ENCODE peak calls at places on chromosomes 6 and 20, in nine cellular contexts. G is tibial artery, U is astrocyte of the cerebellum, S is body of pancreas, W is AG10803, P is lower lobe of right lung, C is HL-60, F is fibroblast of pulmonary artery, X is cardiac muscle cell. M is an unnamed sample.

GRCh38 chr20:21179796-21180195 is 53.9 kb downstream of the KIZ start:
- DNase-seq in G (no peak), U (no peak), S (no peak), W (peak), P (no peak), C (no peak), F (peak), X (peak), M (peak)

GRCh38 chr6:10310826-10311225 is 104.0 kb downstream of the TFAP2A start:
- DNase-seq in G (no peak), U (no peak), S (no peak), W (no peak), P (no peak), C (no peak), F (no peak), X (no peak), M (no peak)

GRCh38 chr6:17505062-17505476 is 95.0 kb upstream of the FAM8A1 start:
- DNase-seq in G (no peak), U (no peak), S (no peak), W (peak), P (no peak), C (no peak), F (peak), X (peak), M (peak)

GRCh38 chr20:43746344-43747137 is 19.7 kb upstream of the GTSF1L start:
- DNase-seq in G (no peak), U (no peak), S (no peak), W (no peak), P (no peak), C (no peak), F (peak), X (peak), M (no peak)

GRCh38 chr20:63656451-63656850 is 1.7 kb upstream of the RTEL1 start:
- DNase-seq in G (no peak), U (no peak), S (no peak), W (no peak), P (no peak), C (no peak), F (no peak), X (no peak), M (no peak)

GRCh38 chr6:157224957-157225574 is 98.3 kb downstream of the TMEM242 start:
- DNase-seq in G (no peak), U (no peak), S (no peak), W (no peak), P (no peak), C (no peak), F (no peak), X (no peak), M (no peak)

GRCh38 chr6:166654573-166654972 is 27.5 kb upstream of the RPS6KA2 start:
- DNase-seq in G (no peak), U (no peak), S (no peak), W (no peak), P (no peak), C (no peak), F (no peak), X (no peak), M (no peak)

GRCh38 chr20:40938020-40938419 is 90.6 kb upstream of the TOP1 start:
- DNase-seq in G (no peak), U (no peak), S (no peak), W (no peak), P (no peak), C (no peak), F (no peak), X (no peak), M (no peak)

GRCh38 chr6:138404666-138405337 is 779 bp downstream of the HEBP2 start:
- DNase-seq in G (no peak), U (no peak), S (no peak), W (no peak), P (peak), C (no peak), F (no peak), X (peak), M (peak)

GRCh38 chr6:17349437-17349836 is 44.0 kb upstream of the CAP2 start:
- DNase-seq in G (no peak), U (no peak), S (no peak), W (peak), P (no peak), C (no peak), F (peak), X (peak), M (no peak)

GRCh38 chr6:87465041-87465440 is 7.7 kb upstream of the SLC35A1 start:
- DNase-seq in G (no peak), U (no peak), S (no peak), W (no peak), P (no peak), C (no peak), F (peak), X (peak), M (no peak)

GRCh38 chr6:28393912-28394662 is 5.5 kb downstream of the ZSCAN12 start:
- DNase-seq in G (no peak), U (no peak), S (no peak), W (peak), P (no peak), C (no peak), F (peak), X (peak), M (peak)

GRCh38 chr6:132418566-132418965 is 17.3 kb upstream of the MOXD1 start:
- DNase-seq in G (no peak), U (no peak), S (no peak), W (peak), P (no peak), C (no peak), F (no peak), X (no peak), M (no peak)

GRCh38 chr20:14336667-14337066 is 745 bp downstream of the FLRT3 start:
- DNase-seq in G (no peak), U (no peak), S (peak), W (no peak), P (no peak), C (no peak), F (peak), X (peak), M (peak)

GRCh38 chr6:151494235-151494950 is 576 bp downstream of the CCDC170 start:
- DNase-seq in G (peak), U (peak), S (no peak), W (peak), P (peak), C (no peak), F (no peak), X (peak), M (peak)

GRCh38 chr20:62066983-62067433 is 1.3 kb upstream of the TAF4 start:
- DNase-seq in G (no peak), U (no peak), S (peak), W (peak), P (no peak), C (no peak), F (peak), X (peak), M (no peak)

GRCh38 chr20:43767686-43768474 is 41.1 kb upstream of the GTSF1L start:
- DNase-seq in G (no peak), U (no peak), S (no peak), W (peak), P (no peak), C (no peak), F (peak), X (peak), M (no peak)

GRCh38 chr6:49462599-49462926 is 490 bp downstream of the MMUT start:
- DNase-seq in G (no peak), U (no peak), S (no peak), W (no peak), P (no peak), C (no peak), F (no peak), X (no peak), M (no peak)

GRCh38 chr6:26270121-26270861 is 94.7 kb upstream of the BTN3A2 start:
- DNase-seq in G (no peak), U (no peak), S (no peak), W (no peak), P (no peak), C (no peak), F (no peak), X (peak), M (peak)

GRCh38 chr20:42204261-42204660 is 586.1 kb upstream of the CHD6 start:
- DNase-seq in G (no peak), U (no peak), S (peak), W (no peak), P (no peak), C (no peak), F (no peak), X (no peak), M (no peak)

GRCh38 chr6:145898376-145898775 is 65.8 kb downstream of the SHPRH start:
- DNase-seq in G (no peak), U (no peak), S (no peak), W (no peak), P (no peak), C (no peak), F (no peak), X (no peak), M (no peak)

GRCh38 chr6:82589509-82590206 is 226.0 kb downstream of the TPBG start:
- DNase-seq in G (no peak), U (peak), S (no peak), W (peak), P (no peak), C (no peak), F (peak), X (peak), M (peak)

GRCh38 chr6:100300221-100300736 is 164.4 kb downstream of the SIM1 start:
- DNase-seq in G (no peak), U (peak), S (no peak), W (peak), P (no peak), C (no peak), F (peak), X (peak), M (peak)

GRCh38 chr20:60138263-60139127 is 180.3 kb downstream of the CDH26 start:
- DNase-seq in G (peak), U (peak), S (peak), W (peak), P (peak), C (no peak), F (peak), X (peak), M (peak)

GRCh38 chr20:57425150-57426013 is 34.2 kb downstream of the RBM38 start:
- DNase-seq in G (no peak), U (no peak), S (no peak), W (no peak), P (peak), C (peak), F (peak), X (peak), M (peak)

GRCh38 chr20:37992802-37993538 is 40.3 kb downstream of the TTI1 start:
- DNase-seq in G (no peak), U (peak), S (peak), W (peak), P (peak), C (peak), F (peak), X (peak), M (peak)

GRCh38 chr6:151914475-151914874 is 107.0 kb downstream of the ESR1 start:
- DNase-seq in G (no peak), U (no peak), S (no peak), W (peak), P (no peak), C (no peak), F (peak), X (peak), M (peak)

GRCh38 chr6:42363906-42364859 is 87.5 kb downstream of the TRERF1 start:
- DNase-seq in G (no peak), U (no peak), S (no peak), W (no peak), P (no peak), C (no peak), F (no peak), X (no peak), M (no peak)

GRCh38 chr6:52155791-52156576 is 30.2 kb upstream of the IL17A start:
- DNase-seq in G (no peak), U (no peak), S (no peak), W (peak), P (no peak), C (no peak), F (no peak), X (no peak), M (no peak)

GRCh38 chr20:62508641-62509051 is 32.9 kb upstream of the GATA5 start:
- DNase-seq in G (no peak), U (no peak), S (no peak), W (no peak), P (no peak), C (no peak), F (no peak), X (no peak), M (no peak)

GRCh38 chr6:72968704-72969103 is 256.6 kb downstream of the KHDC1L start:
- DNase-seq in G (no peak), U (no peak), S (no peak), W (no peak), P (no peak), C (no peak), F (no peak), X (no peak), M (no peak)

GRCh38 chr6:15021074-15021473 is 224.8 kb upstream of the JARID2 start:
- DNase-seq in G (no peak), U (no peak), S (no peak), W (no peak), P (no peak), C (no peak), F (no peak), X (no peak), M (no peak)

GRCh38 chr20:4483481-4483880 is 238.2 kb upstream of the PRND start:
- DNase-seq in G (no peak), U (no peak), S (no peak), W (peak), P (no peak), C (no peak), F (peak), X (peak), M (peak)

GRCh38 chr20:19851863-19852262 is 93.8 kb downstream of the RIN2 start:
- DNase-seq in G (no peak), U (no peak), S (no peak), W (peak), P (no peak), C (no peak), F (no peak), X (no peak), M (no peak)

GRCh38 chr6:91719414-91719813 is 1132.5 kb upstream of the MAP3K7 start:
- DNase-seq in G (no peak), U (no peak), S (no peak), W (no peak), P (no peak), C (no peak), F (no peak), X (no peak), M (no peak)

GRCh38 chr6:9346923-9347322 is 911.6 kb upstream of the SLC35B3 start:
- DNase-seq in G (no peak), U (no peak), S (no peak), W (no peak), P (no peak), C (no peak), F (no peak), X (no peak), M (no peak)

GRCh38 chr6:96301023-96301422 is 220.6 kb upstream of the UFL1 start:
- DNase-seq in G (no peak), U (no peak), S (peak), W (no peak), P (no peak), C (no peak), F (no peak), X (no peak), M (no peak)

GRCh38 chr6:41021832-41022231 is 17.2 kb downstream of the UNC5CL start:
- DNase-seq in G (no peak), U (peak), S (peak), W (peak), P (no peak), C (no peak), F (peak), X (peak), M (peak)

GRCh38 chr6:150417899-150418824 is 49.4 kb downstream of the IYD start:
- DNase-seq in G (no peak), U (peak), S (peak), W (peak), P (no peak), C (no peak), F (peak), X (peak), M (peak)

DNA sequence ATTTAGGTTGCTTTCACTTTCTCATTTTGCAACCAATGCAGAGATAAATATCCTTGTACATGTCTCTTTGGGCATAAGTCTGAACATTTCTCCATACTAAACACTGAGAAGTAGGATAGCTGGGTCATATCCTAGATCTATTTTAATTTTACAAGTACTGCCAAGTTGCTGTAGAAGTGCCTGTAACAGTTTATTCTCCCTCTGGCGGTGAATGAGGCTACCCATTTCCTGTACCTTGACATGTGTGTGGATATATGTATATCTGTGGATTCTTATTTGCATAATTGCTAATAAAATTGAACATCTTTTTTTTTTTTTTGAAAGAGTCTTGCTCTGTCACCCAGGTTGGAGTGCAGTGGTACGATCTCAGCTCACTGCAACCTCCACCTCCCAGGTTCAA is 48.0 kb upstream of the PNRC1 start:
- DNase-seq in G (no peak), U (no peak), S (no peak), W (no peak), P (no peak), C (no peak), F (peak), X (peak), M (no peak)
- TF ChIP-seq CTCF in G (peak), U (no peak), S (no peak), W (no peak), P (no peak), C (no peak), F (peak), X (peak), M (no peak)

GRCh38 chr6:163964778-163965177 is 550.3 kb downstream of the QKI start:
- DNase-seq in G (no peak), U (no peak), S (no peak), W (no peak), P (no peak), C (no peak), F (no peak), X (no peak), M (no peak)
- H3K4me3 ChIP-seq in G (no peak), U (no peak), S (no peak), W (no peak), P (no peak), C (no peak), F (no peak), X (no peak), M (no peak)

GRCh38 chr6:11912420-11912819 is 99.7 kb upstream of the HIVEP1 start:
- DNase-seq in G (no peak), U (no peak), S (no peak), W (no peak), P (no peak), C (no peak), F (no peak), X (no peak), M (no peak)
- TF ChIP-seq CTCF in G (no peak), U (no peak), S (no peak), W (no peak), P (no peak), C (no peak), F (no peak), X (peak), M (no peak)

DNA sequence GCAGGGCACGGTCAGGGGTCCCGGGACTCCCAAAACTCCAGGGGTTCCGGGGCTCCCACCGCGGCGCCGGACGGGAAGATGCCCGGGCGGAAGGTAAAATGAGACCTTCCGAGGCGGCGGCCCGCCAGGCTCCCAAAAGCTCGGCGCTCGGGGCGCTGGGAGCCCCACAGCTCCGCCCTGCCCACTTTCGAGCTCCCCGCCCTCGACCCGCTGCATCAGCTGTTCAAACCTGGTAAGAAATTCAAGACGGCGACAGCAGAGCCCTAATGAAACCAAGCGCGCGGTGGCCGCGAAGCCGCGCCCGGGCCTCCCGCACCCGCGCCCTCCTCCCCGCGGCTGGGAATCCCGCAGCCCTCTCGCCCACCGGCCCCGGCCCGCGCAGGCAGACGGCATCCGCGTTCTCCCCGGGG is 369 bp downstream of the SLC4A11 start:
- DNase-seq in G (no peak), U (no peak), S (no peak), W (no peak), P (no peak), C (no peak), F (no peak), X (peak), M (peak)
- H3K4me3 ChIP-seq in G (peak), U (peak), S (peak), W (peak), P (peak), C (peak), F (peak), X (peak), M (peak)

GRCh38 chr6:112600168-112600567 is 253.0 kb downstream of the RFPL4B start:
- DNase-seq in G (no peak), U (no peak), S (no peak), W (peak), P (no peak), C (no peak), F (no peak), X (no peak), M (peak)
- TF ChIP-seq CTCF in G (no peak), U (peak), S (no peak), W (peak), P (no peak), C (no peak), F (no peak), X (peak), M (peak)

GRCh38 chr6:108837236-108837971 is 10.8 kb upstream of the ARMC2 start:
- DNase-seq in G (no peak), U (no peak), S (no peak), W (peak), P (no peak), C (no peak), F (no peak), X (no peak), M (peak)

GRCh38 chr6:108840919-108841318 is 7.3 kb upstream of the ARMC2 start:
- DNase-seq in G (no peak), U (no peak), S (no peak), W (no peak), P (no peak), C (no peak), F (no peak), X (no peak), M (no peak)

GRCh38 chr6:108836061-108836460 is 12.2 kb upstream of the ARMC2 start:
- DNase-seq in G (no peak), U (no peak), S (no peak), W (peak), P (no peak), C (no peak), F (no peak), X (no peak), M (peak)

GRCh38 chr6:108839068-108839467 is 9.2 kb upstream of the ARMC2 start:
- DNase-seq in G (no peak), U (no peak), S (no peak), W (no peak), P (no peak), C (no peak), F (no peak), X (no peak), M (no peak)

GRCh38 chr6:108838101-108838717 is 10.0 kb upstream of the ARMC2 start:
- DNase-seq in G (no peak), U (no peak), S (no peak), W (peak), P (peak), C (no peak), F (peak), X (peak), M (peak)
- H3K4me3 ChIP-seq in G (no peak), U (no peak), S (no peak), W (no peak), P (peak), C (no peak), F (no peak), X (no peak), M (no peak)

M was measured in choroid plexus epithelial cell.